ENCODE peak calls at places on chromosomes 7 and 10, in five cellular contexts. T, V, K, D and Z are unnamed samples.

GRCh38 chr10:121734517-121735137 is 136.4 kb upstream of the FGFR2 start:
- DNase-seq in T (no peak), V (peak; percentile 32), K (peak; percentile 33), D (peak; percentile 2), Z (peak; percentile 24)

GRCh38 chr7:131893627-131894345 is 337.4 kb upstream of the PODXL start:
- DNase-seq in T (no peak), V (no peak), K (no peak), D (no peak), Z (no peak)

GRCh38 chr10:27637601-27638000 is 108.0 kb downstream of the MKX start:
- DNase-seq in T (no peak), V (no peak), K (no peak), D (no peak), Z (no peak)

GRCh38 chr7:27131390-27131819 is 848 bp upstream of the HOXA4 start:
- DNase-seq in T (no peak), V (no peak), K (no peak), D (no peak), Z (no peak)

GRCh38 chr7:90461216-90461615 is 8.2 kb upstream of the PTTG1IP2 start:
- DNase-seq in T (no peak), V (peak; percentile 19), K (peak; percentile 42), D (no peak), Z (no peak)

GRCh38 chr10:73253226-73253557 is 748 bp upstream of the MRPS16 start:
- DNase-seq in T (peak; percentile 18), V (no peak), K (no peak), D (no peak), Z (no peak)

GRCh38 chr7:69457912-69458491 is 140.3 kb upstream of the AUTS2 start:
- DNase-seq in T (no peak), V (peak; percentile 47), K (no peak), D (peak; percentile 38), Z (no peak)

GRCh38 chr7:30713397-30713796 is 31.1 kb upstream of the CRHR2 start:
- DNase-seq in T (no peak), V (peak; percentile 55), K (peak; percentile 18), D (no peak), Z (peak; percentile 26)

GRCh38 chr10:13349776-13350274 is 1.7 kb upstream of the SEPHS1 start:
- DNase-seq in T (peak; percentile 4), V (peak; percentile 69), K (peak; percentile 43), D (no peak), Z (peak; percentile 71)

GRCh38 chr10:128839134-128839533 is 627.9 kb upstream of the MGMT start:
- DNase-seq in T (no peak), V (no peak), K (no peak), D (no peak), Z (no peak)

GRCh38 chr7:145582742-145583303 is 533.8 kb upstream of the CNTNAP2 start:
- DNase-seq in T (no peak), V (no peak), K (no peak), D (no peak), Z (no peak)

GRCh38 chr7:112668561-112668960 is 121.6 kb downstream of the TMEM168 start:
- DNase-seq in T (no peak), V (no peak), K (no peak), D (no peak), Z (no peak)

GRCh38 chr10:22978918-22979317 is 51.1 kb downstream of the ARMC3 start:
- DNase-seq in T (no peak), V (no peak), K (no peak), D (no peak), Z (no peak)

GRCh38 chr7:157396316-157397035 is 59.7 kb downstream of the DNAJB6 start:
- DNase-seq in T (no peak), V (no peak), K (no peak), D (no peak), Z (no peak)

GRCh38 chr7:137882261-137882668 is 35.5 kb upstream of the DGKI start:
- DNase-seq in T (no peak), V (peak; percentile 94), K (peak; percentile 99), D (no peak), Z (peak; percentile 91)

GRCh38 chr7:15828881-15829280 is 142.4 kb upstream of the MEOX2 start:
- DNase-seq in T (no peak), V (no peak), K (no peak), D (no peak), Z (no peak)

GRCh38 chr7:30984359-30985107 is 20.8 kb downstream of the GHRHR start:
- DNase-seq in T (no peak), V (peak; percentile 48), K (peak; percentile 63), D (no peak), Z (peak; percentile 38)

GRCh38 chr7:130856866-130857265 is 122.9 kb upstream of the KLF14 start:
- DNase-seq in T (no peak), V (no peak), K (no peak), D (no peak), Z (no peak)

GRCh38 chr10:115063702-115064479 is 29.3 kb upstream of the ATRNL1 start:
- DNase-seq in T (no peak), V (no peak), K (no peak), D (no peak), Z (no peak)

GRCh38 chr10:25049966-25050365 is 33.6 kb downstream of the THNSL1 start:
- DNase-seq in T (no peak), V (peak; percentile 38), K (peak; percentile 32), D (no peak), Z (no peak)

GRCh38 chr10:21047511-21047910 is 150.4 kb upstream of the NEBL start:
- DNase-seq in T (no peak), V (no peak), K (peak; percentile 59), D (no peak), Z (peak; percentile 22)

GRCh38 chr10:133141144-133141962 is 18.7 kb upstream of the KNDC1 start:
- DNase-seq in T (no peak), V (no peak), K (no peak), D (no peak), Z (no peak)

GRCh38 chr10:110643670-110644597 is at the start of gene RBM20:
- DNase-seq in T (no peak), V (peak; percentile 34), K (peak; percentile 37), D (no peak), Z (peak; percentile 48)

GRCh38 chr10:43045246-43045621 is 31.6 kb upstream of the RET start:
- DNase-seq in T (no peak), V (no peak), K (no peak), D (no peak), Z (no peak)

GRCh38 chr7:22718200-22718711 is 8.7 kb upstream of the IL6 start:
- DNase-seq in T (no peak), V (peak; percentile 86), K (peak; percentile 97), D (no peak), Z (peak; percentile 58)

GRCh38 chr10:1187151-1187854 is 131.1 kb downstream of the WDR37 start:
- DNase-seq in T (no peak), V (no peak), K (no peak), D (no peak), Z (no peak)

GRCh38 chr10:97195654-97196212 is 10.0 kb upstream of the SLIT1 start:
- DNase-seq in T (no peak), V (no peak), K (no peak), D (no peak), Z (no peak)